ENCODE peak calls at places on chromosome 18, in nine cellular contexts. One of them, this sample, is unnamed.

GRCh38 chr18:47730795-47731194 is 199.7 kb downstream of the SMAD2 start:
- DNase-seq in DMS79 treated with DMSO at 0.1 percent for 48 hours: no peak
- DNase-seq in heart right ventricle: no peak
- DNase-seq in IMR-90: peak
- DNase-seq in neural progenitor cell: no peak
- DNase-seq in HEK293T: no peak
- DNase-seq in NCI-H69: peak
- DNase-seq in cardiac fibroblast: peak
- DNase-seq in memory B cell: no peak
- DNase-seq in this sample: no peak

GRCh38 chr18:812123-812672 is at the start of gene YES1:
- DNase-seq in DMS79 treated with DMSO at 0.1 percent for 48 hours: peak
- DNase-seq in heart right ventricle: peak
- DNase-seq in IMR-90: peak
- DNase-seq in neural progenitor cell: peak
- DNase-seq in HEK293T: peak
- DNase-seq in NCI-H69: peak
- DNase-seq in cardiac fibroblast: peak
- DNase-seq in memory B cell: no peak
- DNase-seq in this sample: peak

GRCh38 chr18:29164993-29165599 is 988.2 kb upstream of the CDH2 start:
- DNase-seq in DMS79 treated with DMSO at 0.1 percent for 48 hours: no peak
- DNase-seq in heart right ventricle: no peak
- DNase-seq in IMR-90: peak
- DNase-seq in neural progenitor cell: peak
- DNase-seq in HEK293T: no peak
- DNase-seq in NCI-H69: no peak
- DNase-seq in cardiac fibroblast: peak
- DNase-seq in memory B cell: no peak
- DNase-seq in this sample: no peak

GRCh38 chr18:37124511-37124910 is 295.6 kb downstream of the KIAA1328 start:
- DNase-seq in DMS79 treated with DMSO at 0.1 percent for 48 hours: no peak
- DNase-seq in heart right ventricle: no peak
- DNase-seq in IMR-90: no peak
- DNase-seq in neural progenitor cell: no peak
- DNase-seq in HEK293T: no peak
- DNase-seq in NCI-H69: no peak
- DNase-seq in cardiac fibroblast: no peak
- DNase-seq in memory B cell: no peak
- DNase-seq in this sample: no peak

GRCh38 chr18:10563886-10564285 is 38.1 kb downstream of the NAPG start:
- DNase-seq in DMS79 treated with DMSO at 0.1 percent for 48 hours: no peak
- DNase-seq in heart right ventricle: no peak
- DNase-seq in IMR-90: no peak
- DNase-seq in neural progenitor cell: no peak
- DNase-seq in HEK293T: no peak
- DNase-seq in NCI-H69: no peak
- DNase-seq in cardiac fibroblast: no peak
- DNase-seq in memory B cell: no peak
- DNase-seq in this sample: no peak

GRCh38 chr18:66826211-66826610 is 222.3 kb upstream of the CDH19 start:
- DNase-seq in DMS79 treated with DMSO at 0.1 percent for 48 hours: no peak
- DNase-seq in heart right ventricle: no peak
- DNase-seq in IMR-90: no peak
- DNase-seq in neural progenitor cell: no peak
- DNase-seq in HEK293T: no peak
- DNase-seq in NCI-H69: peak
- DNase-seq in cardiac fibroblast: peak
- DNase-seq in memory B cell: no peak
- DNase-seq in this sample: no peak

GRCh38 chr18:79353238-79353637 is 42.5 kb upstream of the NFATC1 start:
- DNase-seq in DMS79 treated with DMSO at 0.1 percent for 48 hours: no peak
- DNase-seq in heart right ventricle: no peak
- DNase-seq in IMR-90: peak
- DNase-seq in neural progenitor cell: peak
- DNase-seq in HEK293T: peak
- DNase-seq in NCI-H69: no peak
- DNase-seq in cardiac fibroblast: peak
- DNase-seq in memory B cell: no peak
- DNase-seq in this sample: peak

GRCh38 chr18:58348947-58349346 is 279.9 kb downstream of the ALPK2 start:
- DNase-seq in DMS79 treated with DMSO at 0.1 percent for 48 hours: no peak
- DNase-seq in heart right ventricle: no peak
- DNase-seq in IMR-90: no peak
- DNase-seq in neural progenitor cell: no peak
- DNase-seq in HEK293T: no peak
- DNase-seq in NCI-H69: no peak
- DNase-seq in cardiac fibroblast: no peak
- DNase-seq in memory B cell: no peak
- DNase-seq in this sample: no peak

GRCh38 chr18:23584019-23584970 is 2.0 kb downstream of the NPC1 start:
- DNase-seq in DMS79 treated with DMSO at 0.1 percent for 48 hours: no peak
- DNase-seq in heart right ventricle: no peak
- DNase-seq in IMR-90: no peak
- DNase-seq in neural progenitor cell: no peak
- DNase-seq in HEK293T: no peak
- DNase-seq in NCI-H69: no peak
- DNase-seq in cardiac fibroblast: no peak
- DNase-seq in memory B cell: no peak
- DNase-seq in this sample: no peak

GRCh38 chr18:54415086-54415485 is 57.4 kb downstream of the C18orf54 start:
- DNase-seq in DMS79 treated with DMSO at 0.1 percent for 48 hours: no peak
- DNase-seq in heart right ventricle: no peak
- DNase-seq in IMR-90: no peak
- DNase-seq in neural progenitor cell: no peak
- DNase-seq in HEK293T: no peak
- DNase-seq in NCI-H69: no peak
- DNase-seq in cardiac fibroblast: peak
- DNase-seq in memory B cell: no peak
- DNase-seq in this sample: no peak

GRCh38 chr18:59556265-59556664 is 141.0 kb downstream of the CCBE1 start:
- DNase-seq in DMS79 treated with DMSO at 0.1 percent for 48 hours: no peak
- DNase-seq in heart right ventricle: no peak
- DNase-seq in IMR-90: peak
- DNase-seq in neural progenitor cell: no peak
- DNase-seq in HEK293T: no peak
- DNase-seq in NCI-H69: peak
- DNase-seq in cardiac fibroblast: peak
- DNase-seq in memory B cell: no peak
- DNase-seq in this sample: no peak

GRCh38 chr18:68676913-68677312 is 38.0 kb downstream of the TMX3 start:
- DNase-seq in DMS79 treated with DMSO at 0.1 percent for 48 hours: peak
- DNase-seq in heart right ventricle: no peak
- DNase-seq in IMR-90: peak
- DNase-seq in neural progenitor cell: no peak
- DNase-seq in HEK293T: no peak
- DNase-seq in NCI-H69: no peak
- DNase-seq in cardiac fibroblast: peak
- DNase-seq in memory B cell: no peak
- DNase-seq in this sample: no peak

GRCh38 chr18:12434541-12434929 is 26.8 kb downstream of the PRELID3A start:
- DNase-seq in DMS79 treated with DMSO at 0.1 percent for 48 hours: no peak
- DNase-seq in heart right ventricle: no peak
- DNase-seq in IMR-90: no peak
- DNase-seq in neural progenitor cell: no peak
- DNase-seq in HEK293T: no peak
- DNase-seq in NCI-H69: no peak
- DNase-seq in cardiac fibroblast: no peak
- DNase-seq in memory B cell: no peak
- DNase-seq in this sample: no peak

This sample was measured in H9.